ENCODE peak calls at places on chromosomes 12 and 14, in six cellular contexts. One of them, this sample, is unnamed.

GRCh38 chr12:45214739-45215418 is 1.0 kb upstream of the ANO6 start:
- DNase-seq in GM23248: peak; percentile 61
- DNase-seq in iPS DF 6.9: no peak
- DNase-seq in A673: peak; percentile 49
- DNase-seq in colonic mucosa: no peak
- DNase-seq in SK-N-SH: no peak
- DNase-seq in this sample: no peak

GRCh38 chr14:64673748-64674147 is 30.5 kb upstream of the PLEKHG3 start:
- DNase-seq in GM23248: no peak
- DNase-seq in iPS DF 6.9: no peak
- DNase-seq in A673: no peak
- DNase-seq in colonic mucosa: no peak
- DNase-seq in SK-N-SH: no peak
- DNase-seq in this sample: no peak

GRCh38 chr14:38208825-38209562 is 1.3 kb downstream of the SSTR1 start:
- DNase-seq in GM23248: peak; percentile 90
- DNase-seq in iPS DF 6.9: no peak
- DNase-seq in A673: peak; percentile 81
- DNase-seq in colonic mucosa: peak; percentile 83
- DNase-seq in SK-N-SH: no peak
- DNase-seq in this sample: no peak

GRCh38 chr14:64646103-64646502 is 58.1 kb upstream of the PLEKHG3 start:
- DNase-seq in GM23248: peak; percentile 69
- DNase-seq in iPS DF 6.9: no peak
- DNase-seq in A673: peak; percentile 65
- DNase-seq in colonic mucosa: no peak
- DNase-seq in SK-N-SH: no peak
- DNase-seq in this sample: no peak

GRCh38 chr12:22981711-22982110 is 356.7 kb downstream of the ETNK1 start:
- DNase-seq in GM23248: peak; percentile 39
- DNase-seq in iPS DF 6.9: no peak
- DNase-seq in A673: peak; percentile 24
- DNase-seq in colonic mucosa: no peak
- DNase-seq in SK-N-SH: no peak
- DNase-seq in this sample: no peak

GRCh38 chr14:58243790-58244555 is 670 bp upstream of the PSMA3 start:
- DNase-seq in GM23248: peak; percentile 55
- DNase-seq in iPS DF 6.9: no peak
- DNase-seq in A673: peak; percentile 57
- DNase-seq in colonic mucosa: no peak
- DNase-seq in SK-N-SH: no peak
- DNase-seq in this sample: no peak

GRCh38 chr12:130669797-130670196 is 46.3 kb downstream of the RIMBP2 start:
- DNase-seq in GM23248: no peak
- DNase-seq in iPS DF 6.9: no peak
- DNase-seq in A673: no peak
- DNase-seq in colonic mucosa: no peak
- DNase-seq in SK-N-SH: no peak
- DNase-seq in this sample: no peak

GRCh38 chr12:30850684-30851083 is 75.9 kb upstream of the TSPAN11 start:
- DNase-seq in GM23248: no peak
- DNase-seq in iPS DF 6.9: no peak
- DNase-seq in A673: no peak
- DNase-seq in colonic mucosa: no peak
- DNase-seq in SK-N-SH: no peak
- DNase-seq in this sample: no peak

GRCh38 chr14:64745511-64746041 is 41.4 kb downstream of the PLEKHG3 start:
- DNase-seq in GM23248: no peak
- DNase-seq in iPS DF 6.9: no peak
- DNase-seq in A673: no peak
- DNase-seq in colonic mucosa: no peak
- DNase-seq in SK-N-SH: no peak
- DNase-seq in this sample: no peak

GRCh38 chr12:22656376-22656775 is 31.4 kb downstream of the ETNK1 start:
- DNase-seq in GM23248: no peak
- DNase-seq in iPS DF 6.9: no peak
- DNase-seq in A673: no peak
- DNase-seq in colonic mucosa: no peak
- DNase-seq in SK-N-SH: no peak
- DNase-seq in this sample: no peak

GRCh38 chr14:95149441-95149840 is 7.9 kb downstream of the DICER1 start:
- DNase-seq in GM23248: no peak
- DNase-seq in iPS DF 6.9: no peak
- DNase-seq in A673: no peak
- DNase-seq in colonic mucosa: no peak
- DNase-seq in SK-N-SH: no peak
- DNase-seq in this sample: no peak

GRCh38 chr12:2335517-2335916 is 282.7 kb downstream of the CACNA1C start:
- DNase-seq in GM23248: peak; percentile 28
- DNase-seq in iPS DF 6.9: no peak
- DNase-seq in A673: peak; percentile 55
- DNase-seq in colonic mucosa: no peak
- DNase-seq in SK-N-SH: no peak
- DNase-seq in this sample: no peak

GRCh38 chr12:67590122-67590795 is 58.3 kb upstream of the DYRK2 start:
- DNase-seq in GM23248: no peak
- DNase-seq in iPS DF 6.9: no peak
- DNase-seq in A673: no peak
- DNase-seq in colonic mucosa: no peak
- DNase-seq in SK-N-SH: peak; percentile 7
- DNase-seq in this sample: no peak

GRCh38 chr12:124906606-124907261 is 7.7 kb downstream of the UBC start:
- DNase-seq in GM23248: peak; percentile 89
- DNase-seq in iPS DF 6.9: peak; percentile 85
- DNase-seq in A673: peak; percentile 92
- DNase-seq in colonic mucosa: peak; percentile 99
- DNase-seq in SK-N-SH: peak; percentile 80
- DNase-seq in this sample: peak; percentile 87

GRCh38 chr12:180445-180844 is 33.5 kb downstream of the SLC6A12 start:
- DNase-seq in GM23248: no peak
- DNase-seq in iPS DF 6.9: no peak
- DNase-seq in A673: no peak
- DNase-seq in colonic mucosa: peak; percentile 38
- DNase-seq in SK-N-SH: no peak
- DNase-seq in this sample: peak; percentile 34

GRCh38 chr14:24086193-24086955 is 7.7 kb upstream of the PCK2 start:
- DNase-seq in GM23248: no peak
- DNase-seq in iPS DF 6.9: no peak
- DNase-seq in A673: no peak
- DNase-seq in colonic mucosa: no peak
- DNase-seq in SK-N-SH: no peak
- DNase-seq in this sample: no peak

GRCh38 chr12:110371408-110372055 is 32.0 kb downstream of the ANAPC7 start:
- DNase-seq in GM23248: no peak
- DNase-seq in iPS DF 6.9: no peak
- DNase-seq in A673: peak; percentile 70
- DNase-seq in colonic mucosa: no peak
- DNase-seq in SK-N-SH: no peak
- DNase-seq in this sample: no peak

GRCh38 chr12:25975179-25975578 is 16.7 kb downstream of the RASSF8 start:
- DNase-seq in GM23248: no peak
- DNase-seq in iPS DF 6.9: no peak
- DNase-seq in A673: no peak
- DNase-seq in colonic mucosa: no peak
- DNase-seq in SK-N-SH: no peak
- DNase-seq in this sample: no peak

GRCh38 chr12:2051700-2052625 is 824 bp upstream of the CACNA1C start:
- DNase-seq in GM23248: peak; percentile 44
- DNase-seq in iPS DF 6.9: no peak
- DNase-seq in A673: peak; percentile 21
- DNase-seq in colonic mucosa: no peak
- DNase-seq in SK-N-SH: peak; percentile 59
- DNase-seq in this sample: no peak

GRCh38 chr14:75514673-75515630 is 7.3 kb upstream of the BATF start:
- DNase-seq in GM23248: peak; percentile 59
- DNase-seq in iPS DF 6.9: no peak
- DNase-seq in A673: no peak
- DNase-seq in colonic mucosa: no peak
- DNase-seq in SK-N-SH: no peak
- DNase-seq in this sample: no peak

GRCh38 chr12:91854725-91855124 is 290.9 kb downstream of the BTG1 start:
- DNase-seq in GM23248: peak; percentile 63
- DNase-seq in iPS DF 6.9: no peak
- DNase-seq in A673: no peak
- DNase-seq in colonic mucosa: no peak
- DNase-seq in SK-N-SH: no peak
- DNase-seq in this sample: no peak

GRCh38 chr12:18400186-18400585 is 138.9 kb downstream of the PIK3C2G start:
- DNase-seq in GM23248: no peak
- DNase-seq in iPS DF 6.9: no peak
- DNase-seq in A673: peak; percentile 16
- DNase-seq in colonic mucosa: no peak
- DNase-seq in SK-N-SH: no peak
- DNase-seq in this sample: no peak

GRCh38 chr14:23568021-23568599 is 519 bp upstream of the AP1G2 start:
- DNase-seq in GM23248: no peak
- DNase-seq in iPS DF 6.9: no peak
- DNase-seq in A673: no peak
- DNase-seq in colonic mucosa: no peak
- DNase-seq in SK-N-SH: no peak
- DNase-seq in this sample: no peak

GRCh38 chr12:1993341-1993740 is 10.9 kb downstream of the DCP1B start:
- DNase-seq in GM23248: peak; percentile 92
- DNase-seq in iPS DF 6.9: no peak
- DNase-seq in A673: peak; percentile 28
- DNase-seq in colonic mucosa: no peak
- DNase-seq in SK-N-SH: no peak
- DNase-seq in this sample: no peak

GRCh38 chr12:23359975-23360638 is 589.4 kb downstream of the SOX5 start:
- DNase-seq in GM23248: no peak
- DNase-seq in iPS DF 6.9: no peak
- DNase-seq in A673: no peak
- DNase-seq in colonic mucosa: no peak
- DNase-seq in SK-N-SH: no peak
- DNase-seq in this sample: no peak

GRCh38 chr12:27766587-27766986 is 13.4 kb upstream of the KLHL42 start:
- DNase-seq in GM23248: no peak
- DNase-seq in iPS DF 6.9: no peak
- DNase-seq in A673: no peak
- DNase-seq in colonic mucosa: no peak
- DNase-seq in SK-N-SH: no peak
- DNase-seq in this sample: no peak

GRCh38 chr14:83379371-83379770 is 1845.7 kb upstream of the SEL1L start:
- DNase-seq in GM23248: no peak
- DNase-seq in iPS DF 6.9: no peak
- DNase-seq in A673: no peak
- DNase-seq in colonic mucosa: no peak
- DNase-seq in SK-N-SH: no peak
- DNase-seq in this sample: no peak

GRCh38 chr12:59055204-59055839 is 135.0 kb upstream of the LRIG3 start:
- DNase-seq in GM23248: peak; percentile 81
- DNase-seq in iPS DF 6.9: no peak
- DNase-seq in A673: no peak
- DNase-seq in colonic mucosa: no peak
- DNase-seq in SK-N-SH: no peak
- DNase-seq in this sample: no peak

GRCh38 chr12:52741378-52742195 is 35.6 kb downstream of the KRT76 start:
- DNase-seq in GM23248: peak; percentile 61
- DNase-seq in iPS DF 6.9: peak; percentile 83
- DNase-seq in A673: peak; percentile 81
- DNase-seq in colonic mucosa: peak; percentile 69
- DNase-seq in SK-N-SH: no peak
- DNase-seq in this sample: no peak

GRCh38 chr12:1918081-1918874 is at the start of gene CACNA2D4:
- DNase-seq in GM23248: no peak
- DNase-seq in iPS DF 6.9: no peak
- DNase-seq in A673: peak; percentile 60
- DNase-seq in colonic mucosa: peak; percentile 15
- DNase-seq in SK-N-SH: peak; percentile 30
- DNase-seq in this sample: peak; percentile 3

GRCh38 chr12:100169345-100169744 is 26.7 kb upstream of the BLTP3B start:
- DNase-seq in GM23248: no peak
- DNase-seq in iPS DF 6.9: no peak
- DNase-seq in A673: no peak
- DNase-seq in colonic mucosa: no peak
- DNase-seq in SK-N-SH: no peak
- DNase-seq in this sample: no peak

GRCh38 chr14:45793081-45793480 is 540.1 kb upstream of the MIS18BP1 start:
- DNase-seq in GM23248: no peak
- DNase-seq in iPS DF 6.9: no peak
- DNase-seq in A673: no peak
- DNase-seq in colonic mucosa: no peak
- DNase-seq in SK-N-SH: no peak
- DNase-seq in this sample: no peak
- H3K27me3 ChIP-seq in GM23248: no peaks in the 10 kb centered on the region
- H3K27me3 ChIP-seq in iPS DF 6.9: no peaks in the 10 kb centered on the region
- H3K27me3 ChIP-seq in A673: no peaks in the 10 kb centered on the region
- H3K27me3 ChIP-seq in colonic mucosa: no peaks in the 10 kb centered on the region
- H3K27me3 ChIP-seq in SK-N-SH: no peaks in the 10 kb centered on the region
- H3K27me3 ChIP-seq in this sample: no peaks in the 10 kb centered on the region

DNA sequence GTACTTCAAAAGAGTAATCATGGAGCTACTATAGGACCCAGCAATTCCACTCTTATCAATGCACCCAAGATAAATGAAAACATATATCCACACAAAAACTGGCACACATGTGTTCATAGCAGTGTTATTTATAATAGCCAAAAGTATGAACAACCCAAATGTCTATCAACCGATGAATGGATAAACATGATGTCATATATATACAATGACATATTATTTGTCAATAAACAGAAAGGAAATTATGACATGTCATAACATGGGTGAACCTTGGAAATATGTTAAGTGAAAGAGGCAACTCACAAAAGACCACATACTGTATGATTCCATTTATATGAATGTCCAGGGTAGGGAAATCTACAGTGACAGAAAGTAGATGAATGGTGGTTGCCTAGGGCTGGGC is 347.1 kb upstream of the DDHD1 start:
- DNase-seq in GM23248: no peak
- DNase-seq in iPS DF 6.9: no peak
- DNase-seq in A673: no peak
- DNase-seq in colonic mucosa: no peak
- DNase-seq in SK-N-SH: no peak
- DNase-seq in this sample: no peak
- H3K4me1 ChIP-seq in GM23248: peaks cover 14% of the 10 kb centered on the region
- H3K4me1 ChIP-seq in iPS DF 6.9: no peaks in the 10 kb centered on the region
- H3K4me1 ChIP-seq in A673: no peaks in the 10 kb centered on the region
- H3K4me1 ChIP-seq in colonic mucosa: no peaks in the 10 kb centered on the region
- H3K4me1 ChIP-seq in SK-N-SH: no peaks in the 10 kb centered on the region
- H3K4me1 ChIP-seq in this sample: no peaks in the 10 kb centered on the region

DNA sequence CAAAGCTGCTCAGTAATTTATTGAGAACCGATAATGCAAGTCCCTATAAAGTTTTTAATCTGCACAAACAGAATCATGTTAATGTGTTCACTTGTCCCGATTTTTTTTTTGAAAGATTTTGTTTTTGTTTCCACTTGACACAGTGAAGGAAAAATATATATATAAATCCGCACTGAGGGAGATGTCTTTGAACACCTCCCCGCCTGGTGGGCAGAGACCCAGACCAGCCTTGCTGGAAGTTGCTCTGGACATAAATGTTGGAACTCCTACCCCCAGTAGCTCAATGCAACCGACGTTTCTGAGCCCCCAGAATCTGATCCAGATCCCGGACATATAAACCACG is 12.7 kb downstream of the TBX3 start:
- DNase-seq in GM23248: peak; percentile 19
- DNase-seq in iPS DF 6.9: no peak
- DNase-seq in A673: no peak
- DNase-seq in colonic mucosa: no peak
- DNase-seq in SK-N-SH: no peak
- DNase-seq in this sample: no peak
- H3K27me3 ChIP-seq in GM23248: no peaks in the 10 kb centered on the region
- H3K27me3 ChIP-seq in iPS DF 6.9: peaks cover 72% of the 10 kb centered on the region
- H3K27me3 ChIP-seq in A673: peaks cover 3% of the 10 kb centered on the region
- H3K27me3 ChIP-seq in colonic mucosa: peaks cover 16% of the 10 kb centered on the region
- H3K27me3 ChIP-seq in SK-N-SH: no peaks in the 10 kb centered on the region
- H3K27me3 ChIP-seq in this sample: peaks cover 16% of the 10 kb centered on the region

GRCh38 chr14:68214431-68214830 is 394.9 kb downstream of the RAD51B start:
- DNase-seq in GM23248: no peak
- DNase-seq in iPS DF 6.9: no peak
- DNase-seq in A673: no peak
- DNase-seq in colonic mucosa: no peak
- DNase-seq in SK-N-SH: no peak
- DNase-seq in this sample: no peak
- H3K4me1 ChIP-seq in GM23248: peaks cover 17% of the 10 kb centered on the region
- H3K4me1 ChIP-seq in iPS DF 6.9: peaks cover 1% of the 10 kb centered on the region
- H3K4me1 ChIP-seq in A673: no peaks in the 10 kb centered on the region
- H3K4me1 ChIP-seq in colonic mucosa: no peaks in the 10 kb centered on the region
- H3K4me1 ChIP-seq in SK-N-SH: peaks cover 14% of the 10 kb centered on the region
- H3K4me1 ChIP-seq in this sample: peaks cover 58% of the 10 kb centered on the region

This sample was measured in tibial nerve.